ENCODE peak calls at places on chromosomes 12 and 14, in six cellular contexts. F, L, J, C, B and H are unnamed samples.
A peak's percentile ranks its signal among the peaks of the same experiment; 100 is the strongest.

GRCh38 chr12:65826513-65827171 is 2.4 kb downstream of the HMGA2 start:
- DNase-seq in L (no peak), F (no peak), C (no peak), J (no peak), B (no peak), H (no peak)

GRCh38 chr12:81332054-81332453 is 254.2 kb downstream of the ACSS3 start:
- DNase-seq in B (no peak), J (no peak), L (no peak), C (no peak), F (no peak), H (no peak)

GRCh38 chr12:14258468-14258947 is 107.0 kb upstream of the ATF7IP start:
- DNase-seq in C (no peak), F (no peak), L (no peak), B (no peak), J (no peak), H (no peak)

GRCh38 chr12:1540690-1541089 is 53.7 kb downstream of the FBXL14 start:
- DNase-seq in F (no peak), L (no peak), C (no peak), B (no peak), J (no peak), H (no peak)

GRCh38 chr12:51216652-51217051 is 1.2 kb downstream of the POU6F1 start:
- DNase-seq in B (no peak), F (no peak), C (no peak), L (no peak), J (no peak), H (no peak)

GRCh38 chr14:55599250-55599879 is 19.4 kb downstream of the KTN1 start:
- DNase-seq in B (no peak), C (no peak), L (peak; percentile 83), J (peak; percentile 54), F (no peak), H (no peak)

GRCh38 chr12:41972196-41972994 is 172.3 kb downstream of the GXYLT1 start:
- DNase-seq in F (no peak), C (no peak), L (no peak), J (no peak), B (no peak), H (no peak)

GRCh38 chr12:113152835-113153814 is 3.6 kb downstream of the CFAP73 start:
- DNase-seq in B (peak; percentile 47), F (peak; percentile 66), L (peak; percentile 85), J (peak; percentile 72), C (peak; percentile 65), H (peak; percentile 40)

GRCh38 chr14:36069535-36069900 is 107.0 kb downstream of the PTCSC3 start:
- DNase-seq in J (no peak), B (no peak), F (peak; percentile 9), C (no peak), L (no peak), H (no peak)

GRCh38 chr12:7899755-7900154 is 27.0 kb upstream of the SLC2A14 start:
- DNase-seq in L (no peak), C (no peak), J (no peak), F (no peak), B (no peak), H (no peak)

GRCh38 chr12:104351023-104351983 is 47.8 kb downstream of the EID3 start:
- DNase-seq in C (no peak), J (no peak), F (no peak), L (no peak), B (no peak), H (no peak)

GRCh38 chr14:101110729-101111619 is 207.5 kb upstream of the RTL1 start:
- DNase-seq in J (no peak), B (no peak), F (no peak), L (peak; percentile 65), C (no peak), H (no peak)

GRCh38 chr12:65568517-65568916 is 255.8 kb upstream of the HMGA2 start:
- DNase-seq in B (no peak), J (no peak), C (no peak), L (no peak), F (no peak), H (no peak)

GRCh38 chr12:79161249-79161934 is 296.8 kb downstream of the SYT1 start:
- DNase-seq in C (no peak), F (no peak), B (no peak), J (no peak), L (no peak), H (no peak)

GRCh38 chr12:103571286-103571685 is 15.8 kb upstream of the STAB2 start:
- DNase-seq in C (no peak), L (no peak), F (no peak), B (no peak), J (peak; percentile 49), H (no peak)

GRCh38 chr12:63994704-63995103 is 150.2 kb downstream of the SRGAP1 start:
- DNase-seq in L (no peak), B (no peak), F (no peak), C (no peak), J (no peak), H (no peak)

GRCh38 chr14:90455100-90455571 is 58.3 kb downstream of the CALM1 start:
- DNase-seq in B (no peak), C (no peak), J (no peak), F (no peak), L (no peak), H (no peak)

GRCh38 chr12:57224973-57225679 is 4.4 kb upstream of the SHMT2 start:
- DNase-seq in B (no peak), C (peak; percentile 66), F (peak; percentile 78), L (no peak), J (peak; percentile 61), H (peak; percentile 53)

GRCh38 chr12:100794441-100795192 is at the start of gene ANO4:
- DNase-seq in B (no peak), L (no peak), C (no peak), J (no peak), F (no peak), H (no peak)

GRCh38 chr12:109529618-109530300 is 43.5 kb downstream of the MMAB start:
- DNase-seq in C (no peak), L (peak; percentile 15), J (no peak), F (no peak), B (no peak), H (no peak)

GRCh38 chr14:71733210-71733883 is 198.9 kb upstream of the RGS6 start:
- DNase-seq in J (no peak), C (no peak), B (no peak), L (no peak), F (no peak), H (no peak)

GRCh38 chr12:88958153-88958552 is 377.9 kb upstream of the KITLG start:
- DNase-seq in F (no peak), C (no peak), L (no peak), B (no peak), J (no peak), H (no peak)

GRCh38 chr12:52820521-52820920 is 6.6 kb upstream of the KRT4 start:
- DNase-seq in C (no peak), F (no peak), J (no peak), B (no peak), L (no peak), H (no peak)

GRCh38 chr12:130849561-130850417 is 10.7 kb upstream of the STX2 start:
- DNase-seq in F (no peak), C (no peak), B (no peak), J (no peak), L (no peak), H (no peak)

GRCh38 chr12:124387510-124387855 is 92.6 kb downstream of the RFLNA start:
- DNase-seq in B (no peak), C (no peak), J (peak; percentile 76), L (no peak), F (no peak), H (no peak)

GRCh38 chr14:36716614-36717184 is 55.0 kb downstream of the PAX9 start:
- DNase-seq in J (no peak), F (no peak), L (no peak), C (no peak), B (no peak), H (no peak)

GRCh38 chr12:100877776-100878175 is 83.2 kb downstream of the ANO4 start:
- DNase-seq in F (no peak), C (no peak), B (no peak), L (no peak), J (no peak), H (no peak)

GRCh38 chr14:96627811-96628775 is 125.9 kb downstream of the PAPOLA start:
- DNase-seq in C (peak; percentile 6), J (no peak), F (no peak), B (no peak), L (peak; percentile 30), H (no peak)

GRCh38 chr12:53496752-53497032 is 2.6 kb downstream of the MAP3K12 start:
- DNase-seq in L (no peak), B (no peak), C (no peak), J (no peak), F (no peak), H (no peak)

GRCh38 chr14:103100281-103101121 is 6.0 kb downstream of the EXOC3L4 start:
- DNase-seq in F (no peak), C (no peak), B (no peak), J (no peak), L (no peak), H (no peak)

GRCh38 chr14:54537651-54538050 is 27.9 kb downstream of the CGRRF1 start:
- DNase-seq in J (no peak), F (no peak), B (no peak), L (no peak), C (no peak), H (no peak)

GRCh38 chr12:69492739-69493138 is 22.6 kb downstream of the FRS2 start:
- DNase-seq in F (no peak), C (no peak), B (no peak), L (no peak), J (no peak), H (no peak)
- H3K9me3 ChIP-seq in F (no peaks in the 10 kb centered on the region), C (no peaks in the 10 kb centered on the region), B (no peaks in the 10 kb centered on the region), L (no peaks in the 10 kb centered on the region), J (no peaks in the 10 kb centered on the region), H (no peaks in the 10 kb centered on the region)

DNA sequence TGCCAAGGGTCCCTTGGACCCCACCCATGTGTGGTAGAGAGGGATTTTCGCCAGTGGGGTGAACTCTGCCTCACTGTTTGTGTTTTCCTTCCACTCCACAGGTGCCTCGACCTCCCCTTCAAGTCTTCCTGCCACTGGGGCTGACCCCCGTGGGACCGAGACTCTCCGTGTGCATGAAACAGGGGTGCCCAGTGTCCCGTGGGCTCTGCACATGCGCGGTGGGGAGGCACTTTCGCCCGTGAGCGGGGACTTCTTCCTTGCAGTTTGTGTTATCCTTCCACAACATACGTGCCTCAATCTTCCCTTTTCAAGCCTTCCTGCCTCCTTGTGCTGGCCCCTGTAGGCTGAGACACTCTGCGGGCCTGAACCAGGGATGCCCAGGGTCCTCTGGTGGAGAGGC is 362.4 kb downstream of the ALG10 start:
- DNase-seq in B (no peak), C (no peak), L (no peak), J (no peak), F (no peak), H (no peak)
- H3K9me3 ChIP-seq in B (no peaks in the 10 kb centered on the region), C (no peaks in the 10 kb centered on the region), L (peaks cover 7% of the 10 kb centered on the region), J (no peaks in the 10 kb centered on the region), F (no peaks in the 10 kb centered on the region), H (no peaks in the 10 kb centered on the region)

GRCh38 chr14:28102814-28103213 is 663.8 kb upstream of the FOXG1 start:
- DNase-seq in J (no peak), F (no peak), L (no peak), B (no peak), C (no peak), H (no peak)
- H3K9me3 ChIP-seq in J (no peaks in the 10 kb centered on the region), F (no peaks in the 10 kb centered on the region), L (no peaks in the 10 kb centered on the region), B (no peaks in the 10 kb centered on the region), C (no peaks in the 10 kb centered on the region), H (no peaks in the 10 kb centered on the region)

DNA sequence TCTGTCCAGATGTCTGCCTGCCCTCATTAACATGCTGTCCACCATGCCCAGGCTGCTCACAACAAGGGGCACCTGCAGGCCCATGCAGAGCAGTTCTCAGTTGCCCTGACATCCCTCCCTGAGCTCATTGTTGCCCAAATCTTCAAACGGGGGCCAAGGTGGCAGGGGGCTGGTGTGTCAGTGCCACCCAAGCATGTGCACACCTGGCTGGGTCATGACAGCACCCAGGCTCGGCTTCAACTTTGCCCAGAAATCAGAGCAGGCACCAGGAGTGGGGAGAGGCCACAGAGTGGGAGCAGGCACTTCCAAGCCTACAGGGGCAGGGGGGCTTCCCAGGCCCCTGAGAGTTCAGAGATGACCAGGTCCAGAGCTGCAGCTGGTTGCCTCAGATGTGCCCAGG is 18.6 kb upstream of the LGR5 start:
- DNase-seq in F (no peak), L (peak; percentile 55), B (no peak), J (no peak), C (no peak), H (no peak)
- H3K9me3 ChIP-seq in F (no peaks in the 10 kb centered on the region), L (no peaks in the 10 kb centered on the region), B (no peaks in the 10 kb centered on the region), J (no peaks in the 10 kb centered on the region), C (no peaks in the 10 kb centered on the region), H (no peaks in the 10 kb centered on the region)